ENCODE peak calls at places on chromosomes 6 and 20, in five cellular contexts. One of them, this sample, is unnamed.
A peak's percentile ranks its signal among the peaks of the same experiment; 100 is the strongest.

GRCh38 chr6:15308445-15309213 is 62.8 kb downstream of the JARID2 start:
- DNase-seq in AG04450: no peak
- DNase-seq in cardiac fibroblast: peak; percentile 49
- DNase-seq in right atrium auricular region: no peak
- DNase-seq in fibroblast of pulmonary artery: peak; percentile 57
- DNase-seq in this sample: peak; percentile 24

GRCh38 chr6:108744996-108745395 is 103.2 kb upstream of the ARMC2 start:
- DNase-seq in AG04450: no peak
- DNase-seq in fibroblast of pulmonary artery: no peak
- DNase-seq in right atrium auricular region: no peak
- DNase-seq in cardiac fibroblast: no peak
- DNase-seq in this sample: no peak

GRCh38 chr6:33477864-33478263 is 23.5 kb downstream of the ZBTB9 start:
- DNase-seq in cardiac fibroblast: no peak
- DNase-seq in AG04450: no peak
- DNase-seq in right atrium auricular region: no peak
- DNase-seq in fibroblast of pulmonary artery: no peak
- DNase-seq in this sample: no peak

GRCh38 chr6:151349651-151350270 is 41.6 kb downstream of the ZBTB2 start:
- DNase-seq in right atrium auricular region: no peak
- DNase-seq in cardiac fibroblast: no peak
- DNase-seq in AG04450: no peak
- DNase-seq in fibroblast of pulmonary artery: no peak
- DNase-seq in this sample: no peak

GRCh38 chr20:11267131-11267761 is 593.4 kb upstream of the JAG1 start:
- DNase-seq in cardiac fibroblast: peak; percentile 95
- DNase-seq in fibroblast of pulmonary artery: peak; percentile 95
- DNase-seq in right atrium auricular region: peak; percentile 70
- DNase-seq in AG04450: peak; percentile 93
- DNase-seq in this sample: peak; percentile 25

GRCh38 chr20:59771506-59772372 is 161.7 kb downstream of the SYCP2 start:
- DNase-seq in cardiac fibroblast: no peak
- DNase-seq in right atrium auricular region: no peak
- DNase-seq in AG04450: no peak
- DNase-seq in fibroblast of pulmonary artery: no peak
- DNase-seq in this sample: no peak

GRCh38 chr20:32580608-32580969 is 4.5 kb downstream of the NOL4L start:
- DNase-seq in AG04450: no peak
- DNase-seq in fibroblast of pulmonary artery: no peak
- DNase-seq in cardiac fibroblast: no peak
- DNase-seq in right atrium auricular region: no peak
- DNase-seq in this sample: no peak

GRCh38 chr20:54063998-54064676 is 6.3 kb downstream of the BCAS1 start:
- DNase-seq in cardiac fibroblast: no peak
- DNase-seq in right atrium auricular region: no peak
- DNase-seq in AG04450: no peak
- DNase-seq in fibroblast of pulmonary artery: no peak
- DNase-seq in this sample: no peak

GRCh38 chr6:78909391-78909790 is 42.0 kb downstream of the IRAK1BP1 start:
- DNase-seq in cardiac fibroblast: peak; percentile 56
- DNase-seq in right atrium auricular region: no peak
- DNase-seq in fibroblast of pulmonary artery: peak; percentile 59
- DNase-seq in AG04450: no peak
- DNase-seq in this sample: no peak

GRCh38 chr6:27091661-27092315 is 155.7 kb upstream of the PRSS16 start:
- DNase-seq in fibroblast of pulmonary artery: peak; percentile 88
- DNase-seq in cardiac fibroblast: peak; percentile 88
- DNase-seq in AG04450: peak; percentile 80
- DNase-seq in right atrium auricular region: no peak
- DNase-seq in this sample: peak; percentile 76

GRCh38 chr6:122092366-122092765 is 307.1 kb upstream of the HSF2 start:
- DNase-seq in fibroblast of pulmonary artery: no peak
- DNase-seq in cardiac fibroblast: no peak
- DNase-seq in AG04450: no peak
- DNase-seq in right atrium auricular region: no peak
- DNase-seq in this sample: no peak

GRCh38 chr6:145349950-145350510 is 385.3 kb downstream of the EPM2A start:
- DNase-seq in cardiac fibroblast: no peak
- DNase-seq in fibroblast of pulmonary artery: no peak
- DNase-seq in AG04450: no peak
- DNase-seq in right atrium auricular region: no peak
- DNase-seq in this sample: peak; percentile 28

GRCh38 chr20:51712501-51713212 is 55.5 kb downstream of the ATP9A start:
- DNase-seq in right atrium auricular region: no peak
- DNase-seq in AG04450: no peak
- DNase-seq in cardiac fibroblast: peak; percentile 58
- DNase-seq in fibroblast of pulmonary artery: peak; percentile 46
- DNase-seq in this sample: no peak

GRCh38 chr6:104995989-104996617 is 39.2 kb downstream of the LIN28B start:
- DNase-seq in cardiac fibroblast: peak; percentile 38
- DNase-seq in AG04450: no peak
- DNase-seq in right atrium auricular region: no peak
- DNase-seq in fibroblast of pulmonary artery: peak; percentile 30
- DNase-seq in this sample: no peak

GRCh38 chr20:46307139-46307998 is 929 bp downstream of the CDH22 start:
- DNase-seq in fibroblast of pulmonary artery: peak; percentile 48
- DNase-seq in AG04450: no peak
- DNase-seq in cardiac fibroblast: peak; percentile 55
- DNase-seq in right atrium auricular region: no peak
- DNase-seq in this sample: peak; percentile 74

GRCh38 chr6:63446405-63446804 is 125.9 kb upstream of the LOC128125822 start:
- DNase-seq in cardiac fibroblast: no peak
- DNase-seq in AG04450: no peak
- DNase-seq in right atrium auricular region: no peak
- DNase-seq in fibroblast of pulmonary artery: no peak
- DNase-seq in this sample: no peak

GRCh38 chr20:46683939-46684750 is 5.1 kb downstream of the TP53RK start:
- DNase-seq in right atrium auricular region: peak; percentile 73
- DNase-seq in AG04450: peak; percentile 44
- DNase-seq in cardiac fibroblast: peak; percentile 70
- DNase-seq in fibroblast of pulmonary artery: peak; percentile 72
- DNase-seq in this sample: no peak

GRCh38 chr6:5706094-5707033 is 300.4 kb downstream of the NRN1 start:
- DNase-seq in right atrium auricular region: peak; percentile 50
- DNase-seq in AG04450: no peak
- DNase-seq in fibroblast of pulmonary artery: no peak
- DNase-seq in cardiac fibroblast: no peak
- DNase-seq in this sample: no peak

GRCh38 chr20:63831696-63832686 is 927 bp upstream of the ZBTB46 start:
- DNase-seq in right atrium auricular region: no peak
- DNase-seq in cardiac fibroblast: peak; percentile 30
- DNase-seq in AG04450: no peak
- DNase-seq in fibroblast of pulmonary artery: no peak
- DNase-seq in this sample: no peak

GRCh38 chr6:131831392-131831791 is 23.6 kb downstream of the ENPP1 start:
- DNase-seq in cardiac fibroblast: peak; percentile 37
- DNase-seq in right atrium auricular region: no peak
- DNase-seq in fibroblast of pulmonary artery: peak; percentile 37
- DNase-seq in AG04450: no peak
- DNase-seq in this sample: no peak

GRCh38 chr6:143099647-143100046 is 39.0 kb downstream of the AIG1 start:
- DNase-seq in cardiac fibroblast: no peak
- DNase-seq in AG04450: no peak
- DNase-seq in right atrium auricular region: no peak
- DNase-seq in fibroblast of pulmonary artery: no peak
- DNase-seq in this sample: no peak

GRCh38 chr6:2021713-2022125 is 223.7 kb downstream of the GMDS start:
- DNase-seq in right atrium auricular region: peak; percentile 76
- DNase-seq in fibroblast of pulmonary artery: peak; percentile 59
- DNase-seq in cardiac fibroblast: peak; percentile 76
- DNase-seq in AG04450: peak; percentile 58
- DNase-seq in this sample: peak; percentile 56

GRCh38 chr20:56440346-56441007 is 27.9 kb upstream of the RTF2 start:
- DNase-seq in cardiac fibroblast: no peak
- DNase-seq in fibroblast of pulmonary artery: no peak
- DNase-seq in right atrium auricular region: no peak
- DNase-seq in AG04450: no peak
- DNase-seq in this sample: no peak

GRCh38 chr6:13769655-13770053 is 44.7 kb downstream of the MCUR1 start:
- DNase-seq in right atrium auricular region: no peak
- DNase-seq in AG04450: no peak
- DNase-seq in cardiac fibroblast: no peak
- DNase-seq in fibroblast of pulmonary artery: no peak
- DNase-seq in this sample: peak; percentile 9

GRCh38 chr6:40753048-40753447 is 165.9 kb upstream of the LRFN2 start:
- DNase-seq in fibroblast of pulmonary artery: no peak
- DNase-seq in cardiac fibroblast: no peak
- DNase-seq in right atrium auricular region: no peak
- DNase-seq in AG04450: no peak
- DNase-seq in this sample: no peak

GRCh38 chr6:2134559-2134958 is 110.8 kb downstream of the GMDS start:
- DNase-seq in AG04450: no peak
- DNase-seq in right atrium auricular region: no peak
- DNase-seq in fibroblast of pulmonary artery: no peak
- DNase-seq in cardiac fibroblast: no peak
- DNase-seq in this sample: no peak

GRCh38 chr20:1855690-1856089 is 39.5 kb upstream of the SIRPA start:
- DNase-seq in cardiac fibroblast: no peak
- DNase-seq in right atrium auricular region: no peak
- DNase-seq in fibroblast of pulmonary artery: no peak
- DNase-seq in AG04450: no peak
- DNase-seq in this sample: no peak

GRCh38 chr6:35391240-35391968 is 49.0 kb downstream of the PPARD start:
- DNase-seq in AG04450: peak; percentile 85
- DNase-seq in cardiac fibroblast: peak; percentile 80
- DNase-seq in right atrium auricular region: no peak
- DNase-seq in fibroblast of pulmonary artery: peak; percentile 89
- DNase-seq in this sample: no peak
- TF ChIP-seq CTCF in AG04450: peak; percentile 38
- TF ChIP-seq CTCF in cardiac fibroblast: no peak
- TF ChIP-seq CTCF in right atrium auricular region: no peak
- TF ChIP-seq CTCF in fibroblast of pulmonary artery: peak; percentile 2
- TF ChIP-seq CTCF in this sample: no peak

DNA sequence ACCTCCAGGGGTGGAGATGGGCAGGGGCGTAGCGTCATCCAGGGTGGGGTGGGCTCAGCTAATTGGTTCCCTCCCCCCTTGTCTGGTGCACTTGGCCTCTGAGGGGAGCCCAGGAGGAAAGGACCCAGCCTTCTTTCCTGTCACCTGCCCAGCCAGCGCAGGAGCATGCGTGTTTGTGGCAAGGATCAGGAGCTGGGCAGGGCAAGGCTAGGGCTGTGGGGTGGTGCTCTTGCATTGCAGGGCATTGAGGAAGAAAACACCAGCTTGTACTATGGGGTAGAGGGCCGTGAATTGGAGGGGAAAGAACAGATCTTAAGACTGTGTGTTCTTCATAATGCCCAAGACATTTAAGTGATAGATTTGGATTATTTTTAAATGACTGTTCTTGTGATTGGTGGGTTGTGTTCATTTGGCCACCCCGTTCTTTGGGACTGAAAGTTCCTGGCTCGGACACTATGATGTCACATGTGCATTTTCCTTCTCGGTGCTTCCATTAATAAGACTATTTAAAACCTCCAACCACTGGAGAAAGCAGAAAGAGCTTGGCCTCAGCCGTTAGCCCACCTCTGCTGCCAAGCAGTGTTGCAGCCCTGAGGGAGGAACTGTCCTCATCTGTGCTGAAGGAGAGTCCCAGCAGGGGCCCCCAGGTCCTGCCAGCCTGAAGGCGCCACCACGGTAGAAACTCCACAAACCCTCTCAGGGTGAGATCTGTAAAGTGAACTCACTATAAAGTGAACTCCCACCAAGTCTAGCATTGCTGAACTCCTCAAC is 136.2 kb upstream of the INSM1 start:
- DNase-seq in cardiac fibroblast: no peak
- DNase-seq in fibroblast of pulmonary artery: no peak
- DNase-seq in right atrium auricular region: no peak
- DNase-seq in AG04450: no peak
- DNase-seq in this sample: no peak
- H3K4me3 ChIP-seq in cardiac fibroblast: no peak overlapping the region
- H3K4me3 ChIP-seq in fibroblast of pulmonary artery: no peak overlapping the region
- H3K4me3 ChIP-seq in right atrium auricular region: no peak overlapping the region
- H3K4me3 ChIP-seq in AG04450: no peak overlapping the region
- H3K4me3 ChIP-seq in this sample: no peak overlapping the region

GRCh38 chr6:137475103-137475502 is 19.1 kb downstream of the OLIG3 start:
- DNase-seq in fibroblast of pulmonary artery: no peak
- DNase-seq in AG04450: no peak
- DNase-seq in cardiac fibroblast: no peak
- DNase-seq in right atrium auricular region: no peak
- DNase-seq in this sample: no peak
- TF ChIP-seq CTCF in fibroblast of pulmonary artery: no peak
- TF ChIP-seq CTCF in AG04450: no peak
- TF ChIP-seq CTCF in cardiac fibroblast: no peak
- TF ChIP-seq CTCF in right atrium auricular region: no peak
- TF ChIP-seq CTCF in this sample: peak; percentile 38

GRCh38 chr6:44248579-44248978 is 1.7 kb downstream of the HSP90AB1 start:
- DNase-seq in right atrium auricular region: no peak
- DNase-seq in AG04450: no peak
- DNase-seq in cardiac fibroblast: no peak
- DNase-seq in fibroblast of pulmonary artery: no peak
- DNase-seq in this sample: no peak

GRCh38 chr6:44249082-44249748 is 2.3 kb downstream of the HSP90AB1 start:
- DNase-seq in cardiac fibroblast: no peak
- DNase-seq in fibroblast of pulmonary artery: no peak
- DNase-seq in AG04450: no peak
- DNase-seq in right atrium auricular region: no peak
- DNase-seq in this sample: no peak

GRCh38 chr6:44250718-44251123 is 3.8 kb downstream of the HSP90AB1 start:
- DNase-seq in right atrium auricular region: no peak
- DNase-seq in fibroblast of pulmonary artery: no peak
- DNase-seq in cardiac fibroblast: no peak
- DNase-seq in AG04450: no peak
- DNase-seq in this sample: no peak

GRCh38 chr6:44251576-44252524 is 4.9 kb downstream of the HSP90AB1 start:
- DNase-seq in fibroblast of pulmonary artery: no peak
- DNase-seq in right atrium auricular region: no peak
- DNase-seq in AG04450: no peak
- DNase-seq in cardiac fibroblast: no peak
- DNase-seq in this sample: no peak

GRCh38 chr6:44250067-44250717 is 3.3 kb downstream of the HSP90AB1 start:
- DNase-seq in cardiac fibroblast: no peak
- DNase-seq in fibroblast of pulmonary artery: no peak
- DNase-seq in right atrium auricular region: no peak
- DNase-seq in AG04450: no peak
- DNase-seq in this sample: no peak
- H3K4me3 ChIP-seq in cardiac fibroblast: no peak overlapping the region
- H3K4me3 ChIP-seq in fibroblast of pulmonary artery: no peak overlapping the region
- H3K4me3 ChIP-seq in right atrium auricular region: no peak overlapping the region
- H3K4me3 ChIP-seq in AG04450: no peak overlapping the region
- H3K4me3 ChIP-seq in this sample: peak overlapping the region; percentile 94

GRCh38 chr6:97462031-97462430 is 179.0 kb upstream of the MMS22L start:
- DNase-seq in right atrium auricular region: no peak
- DNase-seq in AG04450: no peak
- DNase-seq in cardiac fibroblast: no peak
- DNase-seq in fibroblast of pulmonary artery: peak; percentile 3
- DNase-seq in this sample: no peak

GRCh38 chr6:97459535-97459934 is 176.5 kb upstream of the MMS22L start:
- DNase-seq in AG04450: no peak
- DNase-seq in cardiac fibroblast: no peak
- DNase-seq in fibroblast of pulmonary artery: no peak
- DNase-seq in right atrium auricular region: no peak
- DNase-seq in this sample: no peak

GRCh38 chr6:97462944-97463343 is 179.9 kb upstream of the MMS22L start:
- DNase-seq in right atrium auricular region: no peak
- DNase-seq in cardiac fibroblast: no peak
- DNase-seq in fibroblast of pulmonary artery: no peak
- DNase-seq in AG04450: no peak
- DNase-seq in this sample: no peak

GRCh38 chr6:97460394-97460793 is 177.4 kb upstream of the MMS22L start:
- DNase-seq in AG04450: no peak
- DNase-seq in cardiac fibroblast: no peak
- DNase-seq in fibroblast of pulmonary artery: no peak
- DNase-seq in right atrium auricular region: no peak
- DNase-seq in this sample: no peak

GRCh38 chr6:97459986-97460385 is 177.0 kb upstream of the MMS22L start:
- DNase-seq in cardiac fibroblast: no peak
- DNase-seq in right atrium auricular region: no peak
- DNase-seq in AG04450: no peak
- DNase-seq in fibroblast of pulmonary artery: no peak
- DNase-seq in this sample: no peak
- TF ChIP-seq CTCF in cardiac fibroblast: no peak
- TF ChIP-seq CTCF in right atrium auricular region: no peak
- TF ChIP-seq CTCF in AG04450: no peak
- TF ChIP-seq CTCF in fibroblast of pulmonary artery: no peak
- TF ChIP-seq CTCF in this sample: no peak

This sample was measured in BE2C.